ENCODE peak calls at places on chromosomes 5 and 9, in ten cellular contexts. One of them, this sample, is unnamed. For H3K4me1 and H3K9me3, the result is how much of the 10 kb centered on the place peaks cover.

GRCh38 chr9:116499986-116500871 is 186.9 kb upstream of the TRIM32 start:
- DNase-seq in esophagus squamous epithelium: no peak
- DNase-seq in left ventricle myocardium inferior: no peak
- DNase-seq in tibial nerve: no peak
- DNase-seq in breast epithelium: no peak
- DNase-seq in H9: no peak
- DNase-seq in astrocyte: peak
- DNase-seq in HCT116: peak
- DNase-seq in mucosa of descending colon: no peak
- DNase-seq in GM12878: no peak
- DNase-seq in this sample: no peak

GRCh38 chr9:121640486-121641227 is 10.8 kb upstream of the DAB2IP start:
- DNase-seq in esophagus squamous epithelium: no peak
- DNase-seq in left ventricle myocardium inferior: no peak
- DNase-seq in tibial nerve: no peak
- DNase-seq in breast epithelium: no peak
- DNase-seq in H9: no peak
- DNase-seq in astrocyte: no peak
- DNase-seq in HCT116: no peak
- DNase-seq in mucosa of descending colon: peak
- DNase-seq in GM12878: no peak
- DNase-seq in this sample: no peak

GRCh38 chr5:38468978-38469706 is 87.3 kb downstream of the LIFR start:
- DNase-seq in esophagus squamous epithelium: no peak
- DNase-seq in left ventricle myocardium inferior: peak
- DNase-seq in tibial nerve: peak
- DNase-seq in breast epithelium: no peak
- DNase-seq in H9: no peak
- DNase-seq in astrocyte: no peak
- DNase-seq in HCT116: no peak
- DNase-seq in mucosa of descending colon: peak
- DNase-seq in GM12878: no peak
- DNase-seq in this sample: peak

GRCh38 chr9:2158111-2158610 is 143.0 kb downstream of the SMARCA2 start:
- DNase-seq in esophagus squamous epithelium: no peak
- DNase-seq in left ventricle myocardium inferior: peak
- DNase-seq in tibial nerve: peak
- DNase-seq in breast epithelium: no peak
- DNase-seq in H9: peak
- DNase-seq in astrocyte: peak
- DNase-seq in HCT116: no peak
- DNase-seq in mucosa of descending colon: peak
- DNase-seq in GM12878: peak
- DNase-seq in this sample: peak

GRCh38 chr9:98745470-98745869 is 36.7 kb upstream of the GABBR2 start:
- DNase-seq in esophagus squamous epithelium: no peak
- DNase-seq in left ventricle myocardium inferior: no peak
- DNase-seq in tibial nerve: no peak
- DNase-seq in breast epithelium: no peak
- DNase-seq in H9: no peak
- DNase-seq in astrocyte: no peak
- DNase-seq in HCT116: no peak
- DNase-seq in mucosa of descending colon: no peak
- DNase-seq in GM12878: no peak
- DNase-seq in this sample: no peak

GRCh38 chr5:86170194-86170593 is 447.5 kb upstream of the COX7C start:
- DNase-seq in esophagus squamous epithelium: no peak
- DNase-seq in left ventricle myocardium inferior: no peak
- DNase-seq in tibial nerve: no peak
- DNase-seq in breast epithelium: no peak
- DNase-seq in H9: no peak
- DNase-seq in astrocyte: no peak
- DNase-seq in HCT116: no peak
- DNase-seq in mucosa of descending colon: no peak
- DNase-seq in GM12878: no peak
- DNase-seq in this sample: no peak

GRCh38 chr9:124489222-124489621 is 18.0 kb downstream of the NR5A1 start:
- DNase-seq in esophagus squamous epithelium: no peak
- DNase-seq in left ventricle myocardium inferior: no peak
- DNase-seq in tibial nerve: no peak
- DNase-seq in breast epithelium: no peak
- DNase-seq in H9: no peak
- DNase-seq in astrocyte: peak
- DNase-seq in HCT116: no peak
- DNase-seq in mucosa of descending colon: no peak
- DNase-seq in GM12878: no peak
- DNase-seq in this sample: no peak

GRCh38 chr5:61630908-61631307 is 298.9 kb downstream of the ZSWIM6 start:
- DNase-seq in esophagus squamous epithelium: no peak
- DNase-seq in left ventricle myocardium inferior: no peak
- DNase-seq in tibial nerve: no peak
- DNase-seq in breast epithelium: no peak
- DNase-seq in H9: no peak
- DNase-seq in astrocyte: no peak
- DNase-seq in HCT116: no peak
- DNase-seq in mucosa of descending colon: no peak
- DNase-seq in GM12878: no peak
- DNase-seq in this sample: no peak

GRCh38 chr5:131209506-131210191 is 38.9 kb downstream of the LYRM7 start:
- DNase-seq in esophagus squamous epithelium: no peak
- DNase-seq in left ventricle myocardium inferior: no peak
- DNase-seq in tibial nerve: no peak
- DNase-seq in breast epithelium: no peak
- DNase-seq in H9: no peak
- DNase-seq in astrocyte: no peak
- DNase-seq in HCT116: no peak
- DNase-seq in mucosa of descending colon: peak
- DNase-seq in GM12878: peak
- DNase-seq in this sample: no peak

GRCh38 chr5:131209175-131209505 is 38.4 kb downstream of the LYRM7 start:
- DNase-seq in esophagus squamous epithelium: no peak
- DNase-seq in left ventricle myocardium inferior: no peak
- DNase-seq in tibial nerve: no peak
- DNase-seq in breast epithelium: no peak
- DNase-seq in H9: no peak
- DNase-seq in astrocyte: no peak
- DNase-seq in HCT116: no peak
- DNase-seq in mucosa of descending colon: no peak
- DNase-seq in GM12878: no peak
- DNase-seq in this sample: no peak

GRCh38 chr5:131211669-131212068 is 40.9 kb downstream of the LYRM7 start:
- DNase-seq in esophagus squamous epithelium: no peak
- DNase-seq in left ventricle myocardium inferior: no peak
- DNase-seq in tibial nerve: no peak
- DNase-seq in breast epithelium: no peak
- DNase-seq in H9: no peak
- DNase-seq in astrocyte: no peak
- DNase-seq in HCT116: no peak
- DNase-seq in mucosa of descending colon: no peak
- DNase-seq in GM12878: no peak
- DNase-seq in this sample: no peak

GRCh38 chr5:131214828-131215227 is 44.1 kb downstream of the LYRM7 start:
- DNase-seq in esophagus squamous epithelium: no peak
- DNase-seq in left ventricle myocardium inferior: no peak
- DNase-seq in tibial nerve: no peak
- DNase-seq in breast epithelium: no peak
- DNase-seq in H9: no peak
- DNase-seq in astrocyte: no peak
- DNase-seq in HCT116: no peak
- DNase-seq in mucosa of descending colon: no peak
- DNase-seq in GM12878: no peak
- DNase-seq in this sample: no peak

DNA sequence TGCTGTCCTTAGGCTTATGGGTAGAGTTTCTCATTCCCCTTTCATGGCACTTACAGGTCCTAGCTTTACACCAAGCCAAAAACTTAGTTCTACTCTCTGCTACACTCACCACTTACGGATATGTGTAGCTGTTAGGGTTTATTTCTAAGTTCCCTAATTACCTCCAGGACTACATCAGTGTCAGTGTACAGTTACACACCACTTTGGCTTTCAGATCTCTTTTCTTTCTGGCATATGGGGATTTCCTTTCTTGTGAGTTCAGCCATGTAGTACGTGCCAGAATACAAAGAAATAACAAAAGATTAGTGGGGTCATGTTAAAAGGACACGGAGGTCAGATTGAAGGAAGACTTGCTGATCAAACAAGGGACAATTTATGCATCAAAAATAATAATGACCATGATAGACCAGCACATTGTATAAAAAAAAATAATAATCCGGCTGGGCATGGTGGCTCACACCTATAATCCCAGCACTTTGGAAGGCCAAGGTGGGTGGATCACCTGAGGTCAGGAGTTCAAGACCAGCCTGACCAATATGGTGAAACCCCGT is 41.8 kb downstream of the LYRM7 start:
- DNase-seq in esophagus squamous epithelium: no peak
- DNase-seq in left ventricle myocardium inferior: no peak
- DNase-seq in tibial nerve: no peak
- DNase-seq in breast epithelium: no peak
- DNase-seq in H9: no peak
- DNase-seq in astrocyte: no peak
- DNase-seq in HCT116: no peak
- DNase-seq in mucosa of descending colon: no peak
- DNase-seq in GM12878: peak
- DNase-seq in this sample: no peak
- H3K4me1 ChIP-seq in esophagus squamous epithelium: under half
- H3K4me1 ChIP-seq in left ventricle myocardium inferior: under half
- H3K4me1 ChIP-seq in tibial nerve: under half
- H3K4me1 ChIP-seq in breast epithelium: under half
- H3K4me1 ChIP-seq in H9: under half
- H3K4me1 ChIP-seq in astrocyte: under half
- H3K4me1 ChIP-seq in HCT116: under half
- H3K4me1 ChIP-seq in mucosa of descending colon: under half
- H3K4me1 ChIP-seq in GM12878: under half
- H3K4me1 ChIP-seq in this sample: under half

GRCh38 chr5:2187687-2188086 is 305.0 kb upstream of the IRX4 start:
- DNase-seq in esophagus squamous epithelium: no peak
- DNase-seq in left ventricle myocardium inferior: no peak
- DNase-seq in tibial nerve: no peak
- DNase-seq in breast epithelium: peak
- DNase-seq in H9: peak
- DNase-seq in astrocyte: no peak
- DNase-seq in HCT116: no peak
- DNase-seq in mucosa of descending colon: no peak
- DNase-seq in GM12878: no peak
- DNase-seq in this sample: no peak

GRCh38 chr5:2185646-2186471 is 303.1 kb upstream of the IRX4 start:
- DNase-seq in esophagus squamous epithelium: no peak
- DNase-seq in left ventricle myocardium inferior: no peak
- DNase-seq in tibial nerve: no peak
- DNase-seq in breast epithelium: peak
- DNase-seq in H9: no peak
- DNase-seq in astrocyte: no peak
- DNase-seq in HCT116: no peak
- DNase-seq in mucosa of descending colon: no peak
- DNase-seq in GM12878: no peak
- DNase-seq in this sample: no peak

GRCh38 chr5:2187156-2187555 is 304.4 kb upstream of the IRX4 start:
- DNase-seq in esophagus squamous epithelium: no peak
- DNase-seq in left ventricle myocardium inferior: no peak
- DNase-seq in tibial nerve: no peak
- DNase-seq in breast epithelium: no peak
- DNase-seq in H9: no peak
- DNase-seq in astrocyte: no peak
- DNase-seq in HCT116: no peak
- DNase-seq in mucosa of descending colon: no peak
- DNase-seq in GM12878: no peak
- DNase-seq in this sample: no peak

GRCh38 chr5:2188137-2188536 is 305.4 kb upstream of the IRX4 start:
- DNase-seq in esophagus squamous epithelium: no peak
- DNase-seq in left ventricle myocardium inferior: no peak
- DNase-seq in tibial nerve: no peak
- DNase-seq in breast epithelium: no peak
- DNase-seq in H9: no peak
- DNase-seq in astrocyte: no peak
- DNase-seq in HCT116: no peak
- DNase-seq in mucosa of descending colon: no peak
- DNase-seq in GM12878: no peak
- DNase-seq in this sample: no peak

GRCh38 chr5:2186472-2187015 is 303.8 kb upstream of the IRX4 start:
- DNase-seq in esophagus squamous epithelium: no peak
- DNase-seq in left ventricle myocardium inferior: no peak
- DNase-seq in tibial nerve: no peak
- DNase-seq in breast epithelium: peak
- DNase-seq in H9: no peak
- DNase-seq in astrocyte: no peak
- DNase-seq in HCT116: no peak
- DNase-seq in mucosa of descending colon: no peak
- DNase-seq in GM12878: no peak
- DNase-seq in this sample: no peak
- H3K9me3 ChIP-seq in esophagus squamous epithelium: under half
- H3K9me3 ChIP-seq in left ventricle myocardium inferior: under half
- H3K9me3 ChIP-seq in tibial nerve: under half
- H3K9me3 ChIP-seq in breast epithelium: under half
- H3K9me3 ChIP-seq in H9: under half
- H3K9me3 ChIP-seq in astrocyte: under half
- H3K9me3 ChIP-seq in HCT116: under half
- H3K9me3 ChIP-seq in mucosa of descending colon: under half
- H3K9me3 ChIP-seq in GM12878: under half
- H3K9me3 ChIP-seq in this sample: under half

DNA sequence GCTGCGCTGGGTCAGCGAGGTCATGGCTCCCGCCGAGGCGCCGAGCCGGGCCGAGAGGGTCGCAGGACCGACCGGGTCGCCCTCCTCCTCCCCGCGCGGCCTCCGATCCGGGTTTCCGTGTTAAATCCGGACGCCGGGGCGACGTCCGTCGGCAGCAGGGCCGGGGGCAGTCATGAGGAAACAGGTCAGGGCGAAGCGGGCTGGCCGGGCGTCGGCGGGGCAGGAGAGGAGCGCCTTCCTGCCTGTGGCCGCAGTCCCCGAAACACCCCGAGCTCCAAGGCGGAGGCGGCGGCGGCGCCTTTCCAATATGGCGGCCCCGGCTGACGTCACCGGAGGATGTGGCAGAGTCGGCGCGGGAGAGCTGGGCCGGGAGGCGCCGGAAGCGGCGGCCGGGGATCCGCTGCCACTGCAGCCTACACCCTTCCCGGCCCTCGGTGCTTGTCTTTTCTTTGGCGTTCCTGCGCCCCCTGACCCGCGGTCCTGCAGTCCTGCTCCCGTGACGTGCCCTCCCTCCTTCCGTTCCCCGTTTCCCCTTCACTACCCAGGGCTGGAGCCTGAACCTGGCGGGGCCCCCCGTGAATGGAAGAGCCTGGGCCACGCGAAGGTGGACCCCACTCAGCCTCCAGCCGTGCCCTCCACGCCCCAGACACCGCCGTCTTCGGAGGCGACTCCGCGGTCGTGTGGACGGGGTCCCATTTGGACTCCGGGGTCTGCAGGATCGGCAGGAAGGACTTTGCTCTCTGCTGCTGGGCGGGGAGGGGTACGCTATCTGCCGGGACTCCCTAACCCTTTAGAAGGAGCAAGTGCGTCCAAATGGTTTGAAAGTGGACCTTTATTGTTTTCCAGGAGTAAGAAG is at the start of gene GOLPH3:
- DNase-seq in esophagus squamous epithelium: peak
- DNase-seq in left ventricle myocardium inferior: peak
- DNase-seq in tibial nerve: peak
- DNase-seq in breast epithelium: peak
- DNase-seq in H9: peak
- DNase-seq in astrocyte: peak
- DNase-seq in HCT116: peak
- DNase-seq in mucosa of descending colon: peak
- DNase-seq in GM12878: no peak
- DNase-seq in this sample: peak
- TF ChIP-seq CTCF in esophagus squamous epithelium: peak
- TF ChIP-seq CTCF in left ventricle myocardium inferior: peak
- TF ChIP-seq CTCF in tibial nerve: peak
- TF ChIP-seq CTCF in breast epithelium: no peak
- TF ChIP-seq CTCF in H9: no peak
- TF ChIP-seq CTCF in astrocyte: no peak
- TF ChIP-seq CTCF in HCT116: no peak
- TF ChIP-seq CTCF in mucosa of descending colon: peak
- TF ChIP-seq CTCF in GM12878: no peak
- TF ChIP-seq CTCF in this sample: no peak

DNA sequence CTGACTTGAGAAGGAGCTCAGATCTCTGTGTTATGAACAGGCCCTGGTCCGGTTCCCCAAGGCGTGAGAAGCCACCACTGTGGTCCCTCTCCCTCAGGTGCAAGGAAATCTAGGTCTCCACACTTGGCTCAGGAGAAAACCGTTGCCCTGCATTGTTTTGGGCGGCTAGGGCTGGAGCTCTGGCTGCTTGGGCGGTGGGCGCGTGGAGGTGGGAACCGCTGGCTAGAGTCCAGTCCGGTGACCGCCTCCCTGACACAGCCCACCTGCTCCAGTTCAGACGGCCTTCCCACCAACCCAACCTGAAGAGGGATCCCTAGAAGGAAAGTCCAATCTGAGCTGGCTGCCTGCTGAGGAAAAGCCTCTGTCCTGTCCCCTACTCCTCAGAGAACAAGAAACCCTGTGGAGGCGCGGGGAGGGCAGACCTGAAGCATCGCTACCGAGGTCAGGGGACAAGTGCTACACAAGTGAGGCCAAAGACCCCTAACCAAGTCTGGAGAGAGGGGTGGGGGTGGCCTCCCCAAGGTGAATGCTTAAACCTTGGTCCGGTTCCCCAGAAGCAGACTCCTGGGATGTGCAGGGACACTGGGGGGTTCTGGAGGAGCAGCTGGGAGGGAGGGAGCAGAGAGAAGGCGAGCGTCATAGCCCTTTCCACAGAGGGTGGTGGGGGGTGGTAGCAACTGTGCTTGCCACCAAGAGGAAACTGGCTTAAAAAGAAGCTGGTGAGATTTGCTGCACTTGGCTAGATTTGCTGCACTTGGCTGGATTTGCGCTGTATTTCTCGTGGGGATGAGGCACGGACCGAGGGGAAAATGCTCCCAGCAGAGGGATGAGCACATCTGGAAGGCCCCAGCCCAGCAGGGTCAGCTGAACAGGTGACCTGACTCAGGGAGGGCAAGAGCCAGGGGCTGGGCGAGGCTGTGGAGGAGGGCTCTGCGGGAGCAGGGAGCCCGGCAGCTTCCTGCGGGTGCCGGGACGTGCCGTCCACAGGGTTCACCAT is 65.2 kb downstream of the RAPGEF1 start:
- DNase-seq in esophagus squamous epithelium: no peak
- DNase-seq in left ventricle myocardium inferior: no peak
- DNase-seq in tibial nerve: no peak
- DNase-seq in breast epithelium: no peak
- DNase-seq in H9: no peak
- DNase-seq in astrocyte: no peak
- DNase-seq in HCT116: no peak
- DNase-seq in mucosa of descending colon: no peak
- DNase-seq in GM12878: no peak
- DNase-seq in this sample: peak
- H3K4me1 ChIP-seq in esophagus squamous epithelium: half or more
- H3K4me1 ChIP-seq in left ventricle myocardium inferior: half or more
- H3K4me1 ChIP-seq in tibial nerve: under half
- H3K4me1 ChIP-seq in breast epithelium: under half
- H3K4me1 ChIP-seq in H9: under half
- H3K4me1 ChIP-seq in astrocyte: under half
- H3K4me1 ChIP-seq in HCT116: under half
- H3K4me1 ChIP-seq in mucosa of descending colon: under half
- H3K4me1 ChIP-seq in GM12878: half or more
- H3K4me1 ChIP-seq in this sample: half or more